ENCODE peak calls at places on chromosome X, in seven cellular contexts. R, X, E, G, H, C and Y are unnamed samples. For H3K4me1, the result is how much of the 10 kb centered on the place peaks cover.

GRCh38 chrX:130174051-130174704 is 2.4 kb downstream of the RAB33A start:
- DNase-seq in R (no peak), X (no peak), E (no peak), G (no peak), H (no peak), C (peak), Y (peak)

GRCh38 chrX:53357799-53358530 is 64.5 kb downstream of the SMC1A start:
- DNase-seq in R (no peak), X (no peak), E (no peak), G (no peak), H (no peak), C (no peak), Y (no peak)

GRCh38 chrX:111284615-111285294 is 14.5 kb upstream of the CAPN6 start:
- DNase-seq in R (no peak), X (no peak), E (peak), G (peak), H (no peak), C (no peak), Y (no peak)

GRCh38 chrX:30060718-30061117 is 154.6 kb upstream of the MAGEB2 start:
- DNase-seq in R (no peak), X (peak), E (peak), G (no peak), H (no peak), C (no peak), Y (no peak)

GRCh38 chrX:71871367-71871766 is 39.3 kb upstream of the NHSL2 start:
- DNase-seq in R (no peak), X (no peak), E (no peak), G (peak), H (no peak), C (no peak), Y (no peak)

GRCh38 chrX:72358313-72358712 is 52.6 kb upstream of the CITED1 start:
- DNase-seq in R (no peak), X (no peak), E (no peak), G (no peak), H (no peak), C (no peak), Y (no peak)

GRCh38 chrX:65971151-65971550 is 68.7 kb downstream of the VSIG4 start:
- DNase-seq in R (no peak), X (no peak), E (no peak), G (no peak), H (no peak), C (no peak), Y (no peak)

GRCh38 chrX:65093658-65094057 is 117.4 kb upstream of the ZC4H2 start:
- DNase-seq in R (no peak), X (no peak), E (no peak), G (no peak), H (no peak), C (no peak), Y (no peak)

GRCh38 chrX:9683350-9683749 is 82.3 kb downstream of the GPR143 start:
- DNase-seq in R (no peak), X (no peak), E (no peak), G (no peak), H (no peak), C (no peak), Y (no peak)

GRCh38 chrX:139172731-139173130 is 357.8 kb upstream of the F9 start:
- DNase-seq in R (no peak), X (no peak), E (no peak), G (no peak), H (no peak), C (no peak), Y (no peak)

GRCh38 chrX:97158270-97158669 is 274.6 kb downstream of the RPA4 start:
- DNase-seq in R (no peak), X (no peak), E (no peak), G (no peak), H (no peak), C (no peak), Y (no peak)

GRCh38 chrX:150213481-150214030 is 149.6 kb upstream of the MAMLD1 start:
- DNase-seq in R (no peak), X (no peak), E (no peak), G (no peak), H (no peak), C (no peak), Y (no peak)

GRCh38 chrX:67612231-67612630 is 68.4 kb downstream of the AR start:
- DNase-seq in R (no peak), X (no peak), E (no peak), G (no peak), H (no peak), C (no peak), Y (no peak)

GRCh38 chrX:47579537-47579936 is 2.7 kb upstream of the TIMP1 start:
- DNase-seq in R (peak), X (no peak), E (no peak), G (no peak), H (peak), C (no peak), Y (no peak)
- H3K4me1 ChIP-seq in R (under half), X (under half), E (under half), G (under half), H (under half), C (under half), Y (under half)

DNA sequence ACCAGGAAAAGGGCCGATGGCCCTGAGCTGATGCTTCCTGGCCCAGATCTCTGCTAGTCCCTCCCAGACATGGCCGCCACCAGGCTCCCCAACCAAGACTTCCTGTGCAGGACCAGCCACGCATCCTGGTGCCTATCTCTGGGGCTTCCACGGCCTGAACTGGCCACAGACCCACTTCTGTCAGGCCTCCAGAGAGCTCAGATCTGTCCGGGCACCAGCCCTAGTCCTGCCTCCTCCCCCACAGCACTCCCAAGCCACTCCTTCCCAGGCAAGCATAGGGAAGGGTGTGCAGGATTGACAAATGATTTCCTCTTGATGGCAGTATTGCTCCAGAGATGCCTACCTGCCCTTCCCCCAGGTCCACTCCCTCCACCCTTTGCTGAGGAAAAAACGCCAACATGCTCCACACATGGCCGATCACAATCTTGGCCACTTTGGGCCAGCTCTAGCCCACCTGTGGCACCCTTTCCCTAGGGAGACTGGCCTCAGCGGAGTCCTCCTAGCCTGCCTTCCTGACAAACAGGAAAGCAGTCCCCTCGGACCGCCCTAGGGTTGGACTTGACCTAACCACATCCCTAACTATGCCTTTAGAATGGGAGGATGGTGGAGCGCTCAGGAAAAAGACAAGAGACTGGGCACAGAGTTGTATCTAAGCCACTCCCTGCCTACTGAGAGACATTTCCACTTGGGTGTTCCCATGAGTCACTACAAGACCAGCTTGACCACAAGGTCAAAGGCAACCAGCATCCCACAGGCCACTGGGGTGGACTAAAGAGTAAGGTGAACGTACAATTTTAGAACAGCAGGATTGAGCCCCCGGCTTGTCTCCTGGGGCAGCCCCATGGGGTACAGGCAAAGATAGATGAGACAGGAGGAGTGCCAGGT is 277.5 kb upstream of the AGTR2 start:
- DNase-seq in R (no peak), X (peak), E (peak), G (peak), H (peak), C (no peak), Y (no peak)
- TF ChIP-seq CTCF in R (no peak), X (no peak), E (no peak), G (peak), H (peak), C (no peak), Y (no peak)

DNA sequence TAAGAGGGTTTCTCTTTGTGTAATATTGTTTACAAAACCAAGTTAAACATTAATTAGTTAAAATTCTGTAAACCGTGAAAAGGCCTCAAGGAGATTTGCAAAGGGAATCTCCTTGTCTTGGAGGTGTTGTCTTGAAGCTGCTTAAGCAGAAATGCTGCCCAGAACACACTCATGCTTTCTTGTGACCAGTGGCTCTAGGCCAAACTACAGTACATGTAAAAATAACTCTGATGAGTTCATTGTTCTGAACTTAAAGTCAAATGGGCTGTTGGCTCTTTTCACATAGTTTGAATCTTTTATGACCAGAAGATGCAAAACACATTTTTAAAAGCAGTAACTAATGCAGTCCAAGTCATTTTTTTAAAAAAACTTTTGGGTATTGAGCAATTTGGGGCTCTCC is 112.5 kb upstream of the ATXN3L start:
- DNase-seq in R (no peak), X (no peak), E (no peak), G (no peak), H (peak), C (no peak), Y (peak)
- H3K4me1 ChIP-seq in R (under half), X (under half), E (under half), G (under half), H (under half), C (under half), Y (under half)

GRCh38 chrX:143788265-143788664 is 67.7 kb upstream of the SPANXN2 start:
- DNase-seq in R (no peak), X (no peak), E (peak), G (no peak), H (no peak), C (no peak), Y (no peak)
- TF ChIP-seq CTCF in R (peak), X (no peak), E (peak), G (peak), H (peak), C (no peak), Y (no peak)

GRCh38 chrX:70029790-70030189 is 19.9 kb downstream of the AWAT2 start:
- DNase-seq in R (no peak), X (no peak), E (no peak), G (no peak), H (no peak), C (no peak), Y (no peak)

GRCh38 chrX:70026851-70027200 is 22.9 kb downstream of the AWAT2 start:
- DNase-seq in R (no peak), X (no peak), E (no peak), G (no peak), H (no peak), C (no peak), Y (no peak)

GRCh38 chrX:70026112-70026850 is 23.5 kb downstream of the AWAT2 start:
- DNase-seq in R (no peak), X (no peak), E (no peak), G (no peak), H (no peak), C (no peak), Y (no peak)

GRCh38 chrX:70022608-70023007 is 27.1 kb downstream of the AWAT2 start:
- DNase-seq in R (no peak), X (no peak), E (no peak), G (no peak), H (no peak), C (no peak), Y (no peak)

DNA sequence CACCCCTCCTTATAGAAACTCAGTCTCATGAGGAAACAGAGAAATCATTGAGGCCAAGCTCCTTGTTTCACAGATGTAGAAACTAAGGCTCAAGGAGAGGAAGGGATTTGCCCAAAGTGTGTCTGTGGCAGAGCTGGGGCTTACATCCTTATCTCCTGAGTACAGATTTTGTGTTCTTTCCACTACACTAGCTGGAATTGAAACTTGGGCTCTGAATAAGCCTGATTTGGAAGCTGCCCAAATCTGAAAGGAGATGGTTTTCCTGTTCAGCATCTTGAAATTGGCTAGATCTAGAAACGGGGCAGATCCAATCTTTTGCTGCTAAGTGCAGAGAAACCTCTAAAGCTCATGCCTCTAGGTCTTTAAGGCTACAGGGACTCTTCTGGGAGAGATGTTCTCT is 24.3 kb downstream of the AWAT2 start:
- DNase-seq in R (no peak), X (no peak), E (no peak), G (no peak), H (no peak), C (no peak), Y (no peak)
- H3K4me1 ChIP-seq in R (under half), X (under half), E (under half), G (under half), H (under half), C (under half), Y (under half)

DNA sequence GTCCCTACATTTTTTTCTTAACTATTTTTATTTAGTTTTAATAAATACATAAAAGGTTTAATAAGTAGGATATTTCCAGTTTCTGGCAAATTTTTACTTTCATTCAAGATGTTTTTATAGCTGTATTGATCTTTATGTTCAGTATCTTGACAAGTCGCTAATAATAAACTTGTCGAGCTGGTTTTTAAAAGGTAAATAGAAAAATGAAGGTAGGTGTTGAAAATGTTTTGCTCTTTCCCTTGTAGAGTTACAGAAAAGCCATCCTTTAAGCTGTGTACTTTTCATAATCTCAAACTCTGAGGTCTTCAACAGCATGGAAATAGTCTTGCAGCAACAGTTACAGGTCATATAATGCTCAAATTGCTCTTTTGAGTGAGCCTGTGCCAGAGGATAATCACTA is 52.6 kb downstream of the RS1 start:
- DNase-seq in R (no peak), X (no peak), E (no peak), G (no peak), H (no peak), C (no peak), Y (no peak)
- TF ChIP-seq CTCF in R (no peak), X (no peak), E (no peak), G (no peak), H (no peak), C (no peak), Y (no peak)